ENCODE peak calls at places on chromosomes 11 and 22, in seven cellular contexts. One of them, this sample, is unnamed.

GRCh38 chr11:46736146-46736545 is 17.1 kb downstream of the F2 start:
- DNase-seq in neuronal stem cell: no peak
- DNase-seq in fibroblast of lung: no peak
- DNase-seq in GM23338: no peak
- DNase-seq in HCT116: no peak
- DNase-seq in hepatocyte: no peak
- DNase-seq in A549: no peak
- DNase-seq in this sample: no peak

GRCh38 chr11:19714093-19714386 is 1.4 kb downstream of the NAV2 start:
- DNase-seq in neuronal stem cell: no peak
- DNase-seq in fibroblast of lung: no peak
- DNase-seq in GM23338: peak
- DNase-seq in HCT116: no peak
- DNase-seq in hepatocyte: peak
- DNase-seq in A549: no peak
- DNase-seq in this sample: no peak

GRCh38 chr22:23256986-23257888 is 76.9 kb downstream of the BCR start:
- DNase-seq in neuronal stem cell: no peak
- DNase-seq in fibroblast of lung: peak
- DNase-seq in GM23338: no peak
- DNase-seq in HCT116: no peak
- DNase-seq in hepatocyte: peak
- DNase-seq in A549: no peak
- DNase-seq in this sample: peak

GRCh38 chr11:6216501-6216900 is 11.1 kb downstream of the C11orf42 start:
- DNase-seq in neuronal stem cell: no peak
- DNase-seq in fibroblast of lung: no peak
- DNase-seq in GM23338: no peak
- DNase-seq in HCT116: no peak
- DNase-seq in hepatocyte: no peak
- DNase-seq in A549: no peak
- DNase-seq in this sample: no peak

GRCh38 chr11:1876361-1877063 is 15.2 kb downstream of the PRR33 start:
- DNase-seq in neuronal stem cell: no peak
- DNase-seq in fibroblast of lung: peak
- DNase-seq in GM23338: peak
- DNase-seq in HCT116: no peak
- DNase-seq in hepatocyte: peak
- DNase-seq in A549: peak
- DNase-seq in this sample: no peak

GRCh38 chr22:23292453-23293350 is 112.4 kb downstream of the BCR start:
- DNase-seq in neuronal stem cell: no peak
- DNase-seq in fibroblast of lung: no peak
- DNase-seq in GM23338: no peak
- DNase-seq in HCT116: no peak
- DNase-seq in hepatocyte: no peak
- DNase-seq in A549: no peak
- DNase-seq in this sample: no peak

GRCh38 chr11:2521081-2521480 is 76.3 kb downstream of the KCNQ1 start:
- DNase-seq in neuronal stem cell: no peak
- DNase-seq in fibroblast of lung: no peak
- DNase-seq in GM23338: no peak
- DNase-seq in HCT116: no peak
- DNase-seq in hepatocyte: no peak
- DNase-seq in A549: no peak
- DNase-seq in this sample: no peak

GRCh38 chr11:1337647-1338007 is 28.2 kb upstream of the TOLLIP start:
- DNase-seq in neuronal stem cell: no peak
- DNase-seq in fibroblast of lung: no peak
- DNase-seq in GM23338: peak
- DNase-seq in HCT116: no peak
- DNase-seq in hepatocyte: no peak
- DNase-seq in A549: no peak
- DNase-seq in this sample: no peak

GRCh38 chr22:49037701-49038245 is 789.9 kb downstream of the BRD1 start:
- DNase-seq in neuronal stem cell: no peak
- DNase-seq in fibroblast of lung: no peak
- DNase-seq in GM23338: no peak
- DNase-seq in HCT116: no peak
- DNase-seq in hepatocyte: no peak
- DNase-seq in A549: no peak
- DNase-seq in this sample: no peak

GRCh38 chr11:1935156-1936071 is 11.7 kb upstream of the MRPL23 start:
- DNase-seq in neuronal stem cell: no peak
- DNase-seq in fibroblast of lung: no peak
- DNase-seq in GM23338: no peak
- DNase-seq in HCT116: no peak
- DNase-seq in hepatocyte: no peak
- DNase-seq in A549: no peak
- DNase-seq in this sample: no peak

GRCh38 chr11:67378544-67378943 is 5.1 kb upstream of the CLCF1 start:
- DNase-seq in neuronal stem cell: no peak
- DNase-seq in fibroblast of lung: no peak
- DNase-seq in GM23338: no peak
- DNase-seq in HCT116: no peak
- DNase-seq in hepatocyte: no peak
- DNase-seq in A549: no peak
- DNase-seq in this sample: no peak

GRCh38 chr22:19825016-19825339 is 29.7 kb downstream of the GNB1L start:
- DNase-seq in neuronal stem cell: no peak
- DNase-seq in fibroblast of lung: no peak
- DNase-seq in GM23338: no peak
- DNase-seq in HCT116: no peak
- DNase-seq in hepatocyte: peak
- DNase-seq in A549: no peak
- DNase-seq in this sample: no peak
- H3K4me2 ChIP-seq in neuronal stem cell: no peak
- H3K4me2 ChIP-seq in fibroblast of lung: no peak
- H3K4me2 ChIP-seq in GM23338: no peak
- H3K4me2 ChIP-seq in HCT116: no peak
- H3K4me2 ChIP-seq in hepatocyte: no peak
- H3K4me2 ChIP-seq in A549: no peak
- H3K4me2 ChIP-seq in this sample: no peak

GRCh38 chr22:50327711-50328019 is 853 bp upstream of the DENND6B start:
- DNase-seq in neuronal stem cell: no peak
- DNase-seq in fibroblast of lung: no peak
- DNase-seq in GM23338: peak
- DNase-seq in HCT116: no peak
- DNase-seq in hepatocyte: no peak
- DNase-seq in A549: no peak
- DNase-seq in this sample: no peak
- H3K27ac ChIP-seq in neuronal stem cell: no peak
- H3K27ac ChIP-seq in fibroblast of lung: peak
- H3K27ac ChIP-seq in GM23338: no peak
- H3K27ac ChIP-seq in HCT116: peak
- H3K27ac ChIP-seq in hepatocyte: peak
- H3K27ac ChIP-seq in A549: peak
- H3K27ac ChIP-seq in this sample: peak

GRCh38 chr22:45571089-45571488 is 68.4 kb downstream of the FBLN1 start:
- DNase-seq in neuronal stem cell: no peak
- DNase-seq in fibroblast of lung: no peak
- DNase-seq in GM23338: no peak
- DNase-seq in HCT116: no peak
- DNase-seq in hepatocyte: no peak
- DNase-seq in A549: no peak
- DNase-seq in this sample: no peak
- H3K4me3 ChIP-seq in neuronal stem cell: no peak
- H3K4me3 ChIP-seq in fibroblast of lung: no peak
- H3K4me3 ChIP-seq in GM23338: no peak
- H3K4me3 ChIP-seq in HCT116: no peak
- H3K4me3 ChIP-seq in hepatocyte: no peak
- H3K4me3 ChIP-seq in A549: no peak
- H3K4me3 ChIP-seq in this sample: no peak

DNA sequence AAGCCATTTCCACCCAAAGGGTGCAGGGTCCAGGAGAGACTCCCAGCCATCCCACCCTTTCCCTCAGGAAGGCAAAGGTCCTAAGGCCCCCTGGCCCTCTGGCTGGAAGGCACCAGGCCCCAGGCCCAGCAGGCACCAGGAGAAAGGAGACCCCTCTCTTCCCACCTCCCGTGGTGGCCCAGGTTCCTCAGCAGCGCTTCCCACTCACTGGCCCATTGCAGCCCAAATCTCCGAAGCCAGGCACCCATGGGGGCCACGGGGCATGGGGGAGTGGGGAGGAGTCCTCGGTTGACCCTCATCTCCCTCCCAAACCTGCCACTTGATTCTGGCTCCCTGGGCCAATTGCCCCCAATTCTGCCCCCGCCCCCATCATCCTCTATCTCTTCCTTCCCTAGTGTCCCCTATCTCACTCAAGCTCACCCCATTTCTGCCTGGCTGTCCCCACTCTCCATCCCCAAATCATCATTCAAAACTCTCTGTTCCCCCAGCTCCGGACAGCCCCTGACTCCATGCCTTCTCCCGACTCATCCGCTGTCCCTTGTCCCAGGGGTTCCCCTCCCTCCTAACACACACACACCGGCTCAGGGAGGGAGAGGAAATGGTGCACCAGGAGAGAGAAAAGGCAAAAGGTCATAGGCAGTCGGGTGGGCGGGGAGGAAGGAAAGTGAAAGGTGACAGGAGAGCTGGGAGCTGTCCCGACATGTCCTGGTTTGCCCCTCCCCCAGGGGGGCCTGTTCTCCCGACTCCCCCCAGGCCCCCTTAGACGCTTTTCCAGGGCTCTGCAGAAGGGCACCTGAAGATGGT is 1.2 kb downstream of the LIF start:
- DNase-seq in neuronal stem cell: no peak
- DNase-seq in fibroblast of lung: peak
- DNase-seq in GM23338: peak
- DNase-seq in HCT116: no peak
- DNase-seq in hepatocyte: peak
- DNase-seq in A549: no peak
- DNase-seq in this sample: peak
- H3K4me2 ChIP-seq in neuronal stem cell: peak
- H3K4me2 ChIP-seq in fibroblast of lung: peak
- H3K4me2 ChIP-seq in GM23338: peak
- H3K4me2 ChIP-seq in HCT116: peak
- H3K4me2 ChIP-seq in hepatocyte: peak
- H3K4me2 ChIP-seq in A549: peak
- H3K4me2 ChIP-seq in this sample: peak

GRCh38 chr11:34606326-34607120 is 14.4 kb upstream of the EHF start:
- DNase-seq in neuronal stem cell: no peak
- DNase-seq in fibroblast of lung: no peak
- DNase-seq in GM23338: no peak
- DNase-seq in HCT116: no peak
- DNase-seq in hepatocyte: no peak
- DNase-seq in A549: no peak
- DNase-seq in this sample: no peak
- H3K27ac ChIP-seq in neuronal stem cell: no peak
- H3K27ac ChIP-seq in fibroblast of lung: no peak
- H3K27ac ChIP-seq in GM23338: no peak
- H3K27ac ChIP-seq in HCT116: no peak
- H3K27ac ChIP-seq in hepatocyte: no peak
- H3K27ac ChIP-seq in A549: peak
- H3K27ac ChIP-seq in this sample: no peak

GRCh38 chr11:94650756-94651155 is 83.6 kb downstream of the PIWIL4 start:
- DNase-seq in neuronal stem cell: no peak
- DNase-seq in fibroblast of lung: peak
- DNase-seq in GM23338: no peak
- DNase-seq in HCT116: no peak
- DNase-seq in hepatocyte: peak
- DNase-seq in A549: no peak
- DNase-seq in this sample: no peak
- H3K4me3 ChIP-seq in neuronal stem cell: no peak
- H3K4me3 ChIP-seq in fibroblast of lung: no peak
- H3K4me3 ChIP-seq in GM23338: peak
- H3K4me3 ChIP-seq in HCT116: no peak
- H3K4me3 ChIP-seq in hepatocyte: no peak
- H3K4me3 ChIP-seq in A549: no peak
- H3K4me3 ChIP-seq in this sample: no peak

GRCh38 chr11:119108857-119109221 is 1.7 kb downstream of the C2CD2L start:
- DNase-seq in neuronal stem cell: no peak
- DNase-seq in fibroblast of lung: no peak
- DNase-seq in GM23338: no peak
- DNase-seq in HCT116: no peak
- DNase-seq in hepatocyte: peak
- DNase-seq in A549: no peak
- DNase-seq in this sample: no peak

GRCh38 chr11:119112314-119113020 is 5.3 kb downstream of the C2CD2L start:
- DNase-seq in neuronal stem cell: no peak
- DNase-seq in fibroblast of lung: no peak
- DNase-seq in GM23338: no peak
- DNase-seq in HCT116: no peak
- DNase-seq in hepatocyte: no peak
- DNase-seq in A549: no peak
- DNase-seq in this sample: no peak

GRCh38 chr11:119111361-119111925 is 4.3 kb downstream of the C2CD2L start:
- DNase-seq in neuronal stem cell: no peak
- DNase-seq in fibroblast of lung: no peak
- DNase-seq in GM23338: no peak
- DNase-seq in HCT116: no peak
- DNase-seq in hepatocyte: no peak
- DNase-seq in A549: no peak
- DNase-seq in this sample: no peak

GRCh38 chr11:119109843-119110242 is 2.7 kb downstream of the C2CD2L start:
- DNase-seq in neuronal stem cell: no peak
- DNase-seq in fibroblast of lung: no peak
- DNase-seq in GM23338: no peak
- DNase-seq in HCT116: no peak
- DNase-seq in hepatocyte: no peak
- DNase-seq in A549: no peak
- DNase-seq in this sample: no peak

GRCh38 chr11:119110439-119110838 is 3.3 kb downstream of the C2CD2L start:
- DNase-seq in neuronal stem cell: no peak
- DNase-seq in fibroblast of lung: no peak
- DNase-seq in GM23338: peak
- DNase-seq in HCT116: no peak
- DNase-seq in hepatocyte: no peak
- DNase-seq in A549: no peak
- DNase-seq in this sample: no peak
- H3K4me2 ChIP-seq in neuronal stem cell: no peak
- H3K4me2 ChIP-seq in fibroblast of lung: no peak
- H3K4me2 ChIP-seq in GM23338: no peak
- H3K4me2 ChIP-seq in HCT116: no peak
- H3K4me2 ChIP-seq in hepatocyte: no peak
- H3K4me2 ChIP-seq in A549: no peak
- H3K4me2 ChIP-seq in this sample: no peak

This sample was measured in mammary epithelial cell.